ENCODE peak calls at places on chromosomes 16 and 17, in eight cellular contexts. P, D, B, O, X, C, N and A are unnamed samples.

GRCh38 chr17:40103082-40103741 is 2.8 kb upstream of the NR1D1 start:
- DNase-seq in B (no peak), X (no peak), O (no peak), N (no peak), P (no peak), C (no peak), D (no peak), A (no peak)

GRCh38 chr17:64455993-64456885 is 7.3 kb downstream of the MILR1 start:
- DNase-seq in N (no peak), X (no peak), O (no peak), D (peak; percentile 42), C (no peak), P (no peak), B (no peak), A (no peak)

GRCh38 chr17:11779906-11780305 is 181.6 kb downstream of the DNAH9 start:
- DNase-seq in D (no peak), B (no peak), N (no peak), O (no peak), X (no peak), C (no peak), P (no peak), A (no peak)

GRCh38 chr17:43416998-43417891 is 18.5 kb downstream of the ARL4D start:
- DNase-seq in B (peak; percentile 52), P (no peak), N (peak; percentile 18), D (no peak), C (peak; percentile 78), X (no peak), O (peak; percentile 77), A (no peak)

GRCh38 chr17:5571281-5571680 is 13.0 kb downstream of the NLRP1 start:
- DNase-seq in O (no peak), N (no peak), D (no peak), C (no peak), X (no peak), B (no peak), P (no peak), A (no peak)

GRCh38 chr17:47225436-47225858 is 16.3 kb downstream of the MYL4 start:
- DNase-seq in D (peak; percentile 99), N (peak; percentile 81), C (no peak), X (no peak), B (no peak), O (peak; percentile 89), P (no peak), A (peak; percentile 22)

GRCh38 chr16:87702325-87702811 is 63.4 kb downstream of the KLHDC4 start:
- DNase-seq in P (peak; percentile 12), D (peak; percentile 87), C (no peak), N (peak; percentile 14), X (no peak), O (no peak), B (no peak), A (no peak)

GRCh38 chr17:10127819-10128375 is 70.5 kb downstream of the GAS7 start:
- DNase-seq in N (peak; percentile 73), X (no peak), B (peak; percentile 79), P (no peak), D (no peak), O (peak; percentile 92), C (no peak), A (no peak)

GRCh38 chr17:9228408-9229159 is 207.3 kb downstream of the NTN1 start:
- DNase-seq in D (peak; percentile 38), X (no peak), P (no peak), B (no peak), N (peak; percentile 30), O (peak; percentile 98), C (peak; percentile 22), A (no peak)

GRCh38 chr17:73936908-73937627 is 266.4 kb upstream of the RPL38 start:
- DNase-seq in P (no peak), C (no peak), N (no peak), D (no peak), O (no peak), X (no peak), B (no peak), A (no peak)

GRCh38 chr17:43578699-43579569 is 32.8 kb upstream of the ETV4 start:
- DNase-seq in O (peak; percentile 70), N (peak; percentile 17), C (no peak), P (no peak), X (no peak), B (no peak), D (peak; percentile 83), A (no peak)

GRCh38 chr17:64158411-64158810 is 28.5 kb upstream of the ERN1 start:
- DNase-seq in X (no peak), D (no peak), P (no peak), C (no peak), N (no peak), O (no peak), B (no peak), A (no peak)

GRCh38 chr17:58531661-58532554 is 17.5 kb upstream of the MTMR4 start:
- DNase-seq in B (peak; percentile 75), O (peak; percentile 48), C (peak; percentile 73), D (peak; percentile 60), X (no peak), P (peak; percentile 61), N (peak; percentile 58), A (no peak)